ENCODE peak calls at places on chromosomes 3 and 15, in ten cellular contexts. Z is activated CD8-positive, alpha-beta memory T cell treated with anti-CD3 and anti-CD28 coated beads for 48 hours; J is mucosa of gallbladder; Q is fibroblast of lung; O is iris pigment epithelial cell; C is stimulated activated CD8-positive, alpha-beta memory T cell treated with anti-CD3 and anti-CD28 coated beads, Interleukin-7, amount 100 ng/mL, for 48 hours; D is stomach; F is neural crest cell; P is GM12865; R is HAP-1. B is an unnamed sample.

GRCh38 chr15:67146875-67147381 is 81.5 kb downstream of the SMAD3 start:
- DNase-seq in Z (no peak), J (peak; percentile 76), Q (peak; percentile 94), O (peak; percentile 97), C (no peak), D (no peak), F (no peak), P (no peak), R (peak; percentile 40), B (no peak)

GRCh38 chr3:128009952-128010846 is 42.0 kb upstream of the SEC61A1 start:
- DNase-seq in Z (no peak), J (no peak), Q (peak; percentile 95), O (peak; percentile 34), C (no peak), D (no peak), F (no peak), P (no peak), R (no peak), B (no peak)

GRCh38 chr15:100849021-100849831 is 30.4 kb upstream of the ALDH1A3 start:
- DNase-seq in Z (no peak), J (peak; percentile 28), Q (peak; percentile 35), O (peak; percentile 33), C (peak; percentile 30), D (peak; percentile 37), F (peak; percentile 20), P (no peak), R (peak; percentile 51), B (peak; percentile 83)

GRCh38 chr3:79898907-79899306 is 131.1 kb upstream of the ROBO1 start:
- DNase-seq in Z (no peak), J (no peak), Q (no peak), O (no peak), C (no peak), D (no peak), F (no peak), P (no peak), R (no peak), B (no peak)

GRCh38 chr15:51460796-51461195 is 119.3 kb downstream of the GLDN start:
- DNase-seq in Z (no peak), J (no peak), Q (no peak), O (peak; percentile 8), C (no peak), D (no peak), F (no peak), P (no peak), R (no peak), B (no peak)

GRCh38 chr3:15387735-15388134 is 39.6 kb downstream of the METTL6 start:
- DNase-seq in Z (no peak), J (no peak), Q (no peak), O (no peak), C (no peak), D (no peak), F (no peak), P (no peak), R (no peak), B (no peak)

GRCh38 chr3:185120126-185120525 is 32.7 kb downstream of the C3orf70 start:
- DNase-seq in Z (no peak), J (no peak), Q (no peak), O (no peak), C (no peak), D (no peak), F (no peak), P (no peak), R (no peak), B (peak; percentile 54)

GRCh38 chr3:87088984-87089841 is 98.3 kb upstream of the VGLL3 start:
- DNase-seq in Z (no peak), J (peak; percentile 53), Q (peak; percentile 91), O (peak; percentile 76), C (no peak), D (peak; percentile 36), F (no peak), P (peak; percentile 39), R (peak; percentile 7), B (no peak)

GRCh38 chr3:195237981-195238625 is 32.9 kb downstream of the XXYLT1 start:
- DNase-seq in Z (no peak), J (no peak), Q (no peak), O (no peak), C (no peak), D (no peak), F (no peak), P (no peak), R (no peak), B (no peak)

GRCh38 chr3:175065492-175065891 is 206.4 kb downstream of the NAALADL2 start:
- DNase-seq in Z (no peak), J (no peak), Q (peak; percentile 57), O (peak; percentile 19), C (no peak), D (no peak), F (no peak), P (no peak), R (no peak), B (no peak)

GRCh38 chr3:67468511-67468910 is 185.9 kb downstream of the SUCLG2 start:
- DNase-seq in Z (no peak), J (no peak), Q (no peak), O (peak; percentile 61), C (no peak), D (no peak), F (no peak), P (no peak), R (no peak), B (no peak)

GRCh38 chr15:70775160-70775559 is 11.8 kb upstream of the UACA start:
- DNase-seq in Z (no peak), J (no peak), Q (peak; percentile 62), O (peak; percentile 87), C (no peak), D (no peak), F (no peak), P (no peak), R (no peak), B (no peak)

GRCh38 chr3:194121881-194122280 is 14.1 kb upstream of the HES1 start:
- DNase-seq in Z (no peak), J (no peak), Q (no peak), O (peak; percentile 70), C (no peak), D (no peak), F (no peak), P (no peak), R (no peak), B (peak; percentile 36)

GRCh38 chr3:37087870-37088269 is 86.5 kb downstream of the LRRFIP2 start:
- DNase-seq in Z (no peak), J (no peak), Q (no peak), O (no peak), C (no peak), D (no peak), F (no peak), P (no peak), R (no peak), B (no peak)

GRCh38 chr3:133744241-133744640 is 2.0 kb upstream of the TF start:
- DNase-seq in Z (no peak), J (no peak), Q (no peak), O (no peak), C (no peak), D (no peak), F (no peak), P (no peak), R (no peak), B (no peak)

GRCh38 chr3:150169279-150169970 is 198.7 kb upstream of the PFN2 start:
- DNase-seq in Z (no peak), J (no peak), Q (no peak), O (no peak), C (no peak), D (no peak), F (no peak), P (no peak), R (peak; percentile 42), B (no peak)

GRCh38 chr15:66774001-66774814 is 72.2 kb downstream of the SMAD6 start:
- DNase-seq in Z (no peak), J (peak; percentile 87), Q (peak; percentile 71), O (peak; percentile 57), C (no peak), D (peak; percentile 92), F (peak; percentile 92), P (peak; percentile 62), R (peak; percentile 99), B (peak; percentile 89)